ENCODE peak calls at places on chromosomes 12 and 14, in nine cellular contexts. R is GM23338, O is psoas muscle, I is pancreas, Z is IMR-90, D is HCT116, A is adrenal gland, W is tibial artery, P is endodermal cell. K is an unnamed sample.

GRCh38 chr14:44428239-44428924 is 78.7 kb downstream of the FSCB start:
- DNase-seq in I (no peak), R (no peak), P (no peak), D (no peak), Z (no peak), A (no peak), W (no peak), O (no peak), K (no peak)

GRCh38 chr12:28415755-28416154 is 225.5 kb downstream of the CCDC91 start:
- DNase-seq in W (no peak), R (peak; percentile 38), D (no peak), O (no peak), Z (peak; percentile 85), P (no peak), I (no peak), A (no peak), K (no peak)

GRCh38 chr12:82625523-82625922 is 61.2 kb upstream of the TMTC2 start:
- DNase-seq in D (no peak), P (peak; percentile 64), Z (no peak), O (no peak), I (no peak), R (peak; percentile 12), W (no peak), A (no peak), K (no peak)

GRCh38 chr12:50620975-50621360 is 116.2 kb downstream of the DIP2B start:
- DNase-seq in R (no peak), Z (no peak), D (no peak), A (no peak), O (no peak), P (no peak), W (no peak), I (no peak), K (no peak)

GRCh38 chr12:34289431-34290190 is 267.3 kb downstream of the ALG10 start:
- DNase-seq in I (no peak), D (no peak), P (peak; percentile 20), R (no peak), A (no peak), Z (no peak), O (peak; percentile 25), W (peak; percentile 55), K (peak; percentile 18)

GRCh38 chr12:85155791-85156190 is 119.6 kb downstream of the LRRIQ1 start:
- DNase-seq in I (no peak), D (peak; percentile 31), R (peak; percentile 69), O (no peak), W (no peak), P (no peak), Z (no peak), A (no peak), K (no peak)

GRCh38 chr12:96056646-96057455 is 21.5 kb upstream of the LTA4H start:
- DNase-seq in A (no peak), W (no peak), O (no peak), P (no peak), R (no peak), D (no peak), Z (no peak), I (no peak), K (no peak)

GRCh38 chr12:6384499-6385436 is 806 bp downstream of the LTBR start:
- DNase-seq in P (peak; percentile 54), O (no peak), A (no peak), R (no peak), W (no peak), Z (no peak), D (no peak), I (no peak), K (no peak)

GRCh38 chr14:98059106-98059505 is 1212.9 kb downstream of the BCL11B start:
- DNase-seq in R (no peak), P (no peak), A (no peak), Z (no peak), I (no peak), W (no peak), D (no peak), O (no peak), K (no peak)

GRCh38 chr12:61993734-61994345 is 266.4 kb upstream of the USP15 start:
- DNase-seq in W (no peak), A (peak; percentile 17), D (peak; percentile 48), Z (peak; percentile 6), R (peak; percentile 77), P (no peak), O (no peak), I (no peak), K (no peak)

GRCh38 chr14:55580401-55581010 is 499 bp downstream of the KTN1 start:
- DNase-seq in D (no peak), A (peak; percentile 55), R (peak; percentile 45), W (peak; percentile 75), O (peak; percentile 86), Z (no peak), I (peak; percentile 46), P (peak; percentile 80), K (peak; percentile 62)

GRCh38 chr12:95951515-95951914 is 8.4 kb downstream of the AMDHD1 start:
- DNase-seq in A (no peak), Z (no peak), W (no peak), R (no peak), O (no peak), D (no peak), I (no peak), P (no peak), K (no peak)

GRCh38 chr12:48003226-48004038 is 844 bp downstream of the COL2A1 start:
- DNase-seq in A (no peak), P (peak; percentile 77), D (no peak), W (no peak), I (no peak), R (peak; percentile 64), Z (no peak), O (no peak), K (no peak)

GRCh38 chr12:25249951-25250738 is 584 bp downstream of the KRAS start:
- DNase-seq in W (peak; percentile 79), A (peak; percentile 68), R (peak; percentile 61), O (peak; percentile 77), Z (peak; percentile 20), I (peak; percentile 67), P (peak; percentile 86), D (no peak), K (peak; percentile 79)

GRCh38 chr12:75505706-75506312 is 5.6 kb downstream of the KRR1 start:
- DNase-seq in D (no peak), P (no peak), A (no peak), Z (peak; percentile 67), R (no peak), I (no peak), O (no peak), W (no peak), K (no peak)

GRCh38 chr12:120761581-120761980 is 36.0 kb downstream of the ACADS start:
- DNase-seq in W (no peak), A (no peak), O (no peak), I (no peak), D (no peak), Z (peak; percentile 57), P (peak; percentile 28), R (no peak), K (no peak)

GRCh38 chr14:23538785-23539184 is 12.8 kb downstream of the ZFHX2 start:
- DNase-seq in I (no peak), Z (peak; percentile 31), R (peak; percentile 79), W (no peak), A (no peak), D (no peak), O (no peak), P (peak; percentile 78), K (no peak)

GRCh38 chr12:113006641-113007040 is 28.3 kb downstream of the OAS2 start:
- DNase-seq in O (no peak), I (no peak), R (no peak), A (no peak), P (no peak), D (no peak), W (no peak), Z (no peak), K (no peak)

GRCh38 chr12:132147423-132148367 is 3.4 kb downstream of the NOC4L start:
- DNase-seq in R (no peak), A (peak; percentile 15), W (peak; percentile 64), D (no peak), I (no peak), O (peak; percentile 51), P (no peak), Z (no peak), K (peak; percentile 42)

GRCh38 chr12:70606001-70606400 is 31.2 kb downstream of the PTPRB start:
- DNase-seq in P (no peak), I (no peak), D (no peak), O (no peak), Z (peak; percentile 56), R (no peak), W (no peak), A (no peak), K (no peak)

GRCh38 chr12:57401165-57401564 is 29.7 kb downstream of the R3HDM2 start:
- DNase-seq in A (no peak), P (no peak), W (no peak), D (no peak), Z (no peak), I (no peak), O (no peak), R (no peak), K (no peak)

GRCh38 chr14:80095623-80096022 is 115.7 kb downstream of the DIO2 start:
- DNase-seq in I (no peak), Z (peak; percentile 85), O (no peak), R (no peak), W (no peak), D (no peak), P (no peak), A (no peak), K (no peak)

GRCh38 chr12:3034067-3034750 is 43.0 kb upstream of the TSPAN9 start:
- DNase-seq in P (peak; percentile 97), Z (peak; percentile 71), D (peak; percentile 31), R (peak; percentile 94), A (peak; percentile 42), O (peak; percentile 90), W (no peak), I (peak; percentile 59), K (no peak)
- TF ChIP-seq CTCF in P (peak; percentile 97), Z (peak; percentile 73), D (peak; percentile 78), R (peak; percentile 66), A (peak; percentile 54), O (peak; percentile 79), W (peak; percentile 67), I (peak; percentile 60), K (peak; percentile 70)

GRCh38 chr14:29216316-29216715 is 449.7 kb downstream of the FOXG1 start:
- DNase-seq in O (no peak), I (no peak), A (no peak), D (no peak), Z (no peak), W (no peak), R (no peak), P (no peak), K (no peak)
- H3K4me1 ChIP-seq in O (no peaks in the 10 kb centered on the region), I (no peaks in the 10 kb centered on the region), A (no peaks in the 10 kb centered on the region), D (no peaks in the 10 kb centered on the region), Z (no peaks in the 10 kb centered on the region), W (no peaks in the 10 kb centered on the region), R (no peaks in the 10 kb centered on the region), P (no peaks in the 10 kb centered on the region), K (no peaks in the 10 kb centered on the region)

GRCh38 chr12:114412307-114412706 is 6.4 kb upstream of the TBX5 start:
- DNase-seq in I (no peak), Z (no peak), P (peak; percentile 72), D (no peak), R (no peak), W (no peak), A (no peak), O (no peak), K (no peak)
- H3K4me3 ChIP-seq in I (no peak overlapping the region), Z (peak overlapping the region; percentile 97), P (no peak overlapping the region), D (no peak overlapping the region), R (no peak overlapping the region), W (no peak overlapping the region), A (no peak overlapping the region), O (no peak overlapping the region), K (peak overlapping the region; percentile 60)

DNA sequence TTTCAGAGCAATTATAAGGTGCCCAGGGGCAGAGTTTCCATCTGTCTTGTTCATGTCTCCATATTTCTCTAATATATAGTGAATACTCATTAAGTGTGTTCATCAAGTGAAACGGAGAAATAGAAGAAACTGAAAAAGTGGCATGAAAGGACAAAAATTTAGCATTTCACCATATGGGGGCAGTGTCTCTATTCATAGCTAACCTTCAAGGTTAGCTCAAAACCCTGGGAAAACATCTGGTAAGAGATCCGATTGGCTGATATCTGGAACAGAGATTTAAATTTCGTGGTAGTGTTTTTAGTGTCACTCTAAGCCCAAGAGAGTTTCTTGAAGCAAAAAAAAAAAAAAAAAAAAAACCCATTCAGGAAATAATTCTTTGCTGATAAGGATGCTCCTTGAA is 367.5 kb downstream of the DAD1 start:
- DNase-seq in D (peak; percentile 12), O (no peak), W (no peak), A (no peak), I (no peak), Z (peak; percentile 49), R (peak; percentile 61), P (no peak), K (no peak)
- TF ChIP-seq CTCF in D (peak; percentile 46), O (no peak), W (peak; percentile 15), A (peak; percentile 14), I (no peak), Z (peak; percentile 58), R (peak; percentile 50), P (peak; percentile 69), K (peak; percentile 33)